ENCODE peak calls at places on chromosomes 16 and 17, in four cellular contexts. A is GM12878, E is HepG2, P is H1. D is an unnamed sample.

GRCh38 chr16:53282975-53283946 is 151.0 kb upstream of the RBL2 start:
- DNase-seq in A (peak; percentile 3), E (peak; percentile 55), P (no peak), D (peak; percentile 53)

GRCh38 chr17:60601443-60602384 is 1.7 kb downstream of the PPM1D start:
- DNase-seq in A (peak; percentile 40), E (peak; percentile 88), P (peak; percentile 63), D (peak; percentile 71)

GRCh38 chr17:35988164-35988563 is 1.6 kb upstream of the CCL14 start:
- DNase-seq in A (no peak), E (no peak), P (no peak), D (no peak)

GRCh38 chr17:8108972-8109668 is 9.2 kb downstream of the ALOXE3 start:
- DNase-seq in A (no peak), E (no peak), P (peak; percentile 54), D (no peak)

GRCh38 chr17:74437702-74438101 is 5.8 kb downstream of the GPRC5C start:
- DNase-seq in A (no peak), E (no peak), P (no peak), D (peak; percentile 46)

GRCh38 chr17:1532836-1533602 is 16.6 kb upstream of the INPP5K start:
- DNase-seq in A (no peak), E (no peak), P (peak; percentile 74), D (peak; percentile 44)

GRCh38 chr16:9119795-9120194 is 28.4 kb downstream of the HAPSTR1 start:
- DNase-seq in A (no peak), E (no peak), P (no peak), D (no peak)

GRCh38 chr16:85662036-85662812 is 26.5 kb downstream of the GINS2 start:
- DNase-seq in A (no peak), E (no peak), P (no peak), D (no peak)

GRCh38 chr16:16028311-16028999 is 79.0 kb downstream of the ABCC1 start:
- DNase-seq in A (no peak), E (no peak), P (no peak), D (no peak)

GRCh38 chr16:10153993-10154788 is 28.0 kb downstream of the GRIN2A start:
- DNase-seq in A (no peak), E (no peak), P (no peak), D (no peak)

GRCh38 chr17:60311186-60311585 is 80.7 kb downstream of the USP32 start:
- DNase-seq in A (no peak), E (no peak), P (no peak), D (no peak)

GRCh38 chr17:14699569-14700190 is 398.8 kb downstream of the HS3ST3B1 start:
- DNase-seq in A (no peak), E (peak; percentile 85), P (no peak), D (no peak)

GRCh38 chr16:83539736-83540490 is 267.9 kb upstream of the HSBP1 start:
- DNase-seq in A (no peak), E (no peak), P (no peak), D (no peak)

GRCh38 chr16:88705076-88705684 is 1.0 kb downstream of the RNF166 start:
- DNase-seq in A (no peak), E (no peak), P (no peak), D (no peak)

GRCh38 chr17:60169921-60170817 is 20.4 kb downstream of the CA4 start:
- DNase-seq in A (no peak), E (peak; percentile 35), P (no peak), D (no peak)

GRCh38 chr17:62627219-62627903 is at the start of gene MRC2:
- DNase-seq in A (no peak), E (no peak), P (peak; percentile 86), D (peak; percentile 69)

GRCh38 chr16:2147981-2148671 is at the start of gene RAB26:
- DNase-seq in A (no peak), E (peak; percentile 82), P (peak; percentile 90), D (peak; percentile 47)

GRCh38 chr17:59097876-59098275 is 8.8 kb downstream of the TRIM37 start:
- DNase-seq in A (no peak), E (no peak), P (no peak), D (no peak)

GRCh38 chr17:39755550-39756375 is 18.0 kb downstream of the GRB7 start:
- DNase-seq in A (peak; percentile 84), E (peak; percentile 23), P (no peak), D (no peak)

GRCh38 chr17:2176484-2177175 is 121.7 kb downstream of the HIC1 start:
- DNase-seq in A (no peak), E (no peak), P (no peak), D (no peak)

GRCh38 chr16:11066231-11066870 is 122.0 kb downstream of the CLEC16A start:
- DNase-seq in A (no peak), E (no peak), P (no peak), D (no peak)

GRCh38 chr16:50272687-50273381 is 6.5 kb downstream of the ADCY7 start:
- DNase-seq in A (no peak), E (no peak), P (no peak), D (no peak)

GRCh38 chr17:49830605-49831004 is 17.3 kb downstream of the TAC4 start:
- DNase-seq in A (no peak), E (no peak), P (no peak), D (no peak)

GRCh38 chr16:22250522-22250921 is 44.4 kb downstream of the EEF2K start:
- DNase-seq in A (no peak), E (no peak), P (no peak), D (no peak)

GRCh38 chr17:36107660-36108059 is 4.0 kb downstream of the CCL4 start:
- DNase-seq in A (no peak), E (no peak), P (no peak), D (no peak)

GRCh38 chr16:66511615-66512500 is 38.1 kb downstream of the TK2 start:
- DNase-seq in A (no peak), E (no peak), P (peak; percentile 64), D (no peak)

GRCh38 chr16:3347586-3347985 is 8.1 kb upstream of the OR2C1 start:
- DNase-seq in A (no peak), E (no peak), P (no peak), D (no peak)

GRCh38 chr16:3349175-3349574 is 6.5 kb upstream of the OR2C1 start:
- DNase-seq in A (no peak), E (no peak), P (no peak), D (no peak)

GRCh38 chr16:3346041-3346440 is 9.6 kb upstream of the OR2C1 start:
- DNase-seq in A (no peak), E (no peak), P (no peak), D (no peak)

DNA sequence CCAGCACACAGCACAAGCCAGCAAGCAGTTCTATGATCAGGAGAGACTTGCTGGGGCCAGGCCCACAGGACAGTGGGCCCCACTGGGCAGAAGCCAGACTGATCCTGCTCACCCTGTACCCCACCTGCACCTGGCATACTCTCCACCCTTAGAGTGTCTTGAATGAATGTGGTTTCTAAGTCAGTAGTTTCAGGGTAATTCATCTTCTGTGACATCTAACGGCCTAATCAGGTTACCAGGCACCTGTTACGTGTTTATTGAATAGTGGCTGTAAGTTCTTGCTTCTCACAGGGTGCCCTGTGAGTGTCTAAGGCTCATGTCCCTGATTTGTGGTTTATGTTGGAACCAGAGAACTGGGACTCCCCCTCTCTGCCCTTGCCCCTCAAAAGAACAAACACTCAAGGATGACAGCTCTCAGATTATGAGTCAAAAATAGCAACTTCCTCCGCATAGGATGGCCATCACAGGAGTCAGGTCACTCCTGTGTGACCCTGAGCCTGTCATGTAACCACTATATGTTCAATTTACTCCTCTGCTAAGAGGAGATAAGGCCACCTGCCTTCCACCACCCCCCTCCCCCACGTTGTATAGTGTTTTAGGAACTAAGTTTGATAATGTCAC is 7.0 kb upstream of the OR2C1 start:
- DNase-seq in A (peak; percentile 24), E (no peak), P (no peak), D (no peak)
- TF ChIP-seq SP1 in A (no peak), E (no peak), P (no peak), D (no peak)

GRCh38 chr17:76558210-76559095 is 18.6 kb downstream of the PRCD start:
- DNase-seq in A (no peak), E (no peak), P (no peak), D (no peak)
- TF ChIP-seq SUZ12 in A (no peak), E (no peak), P (no peak), D (no peak)

DNA sequence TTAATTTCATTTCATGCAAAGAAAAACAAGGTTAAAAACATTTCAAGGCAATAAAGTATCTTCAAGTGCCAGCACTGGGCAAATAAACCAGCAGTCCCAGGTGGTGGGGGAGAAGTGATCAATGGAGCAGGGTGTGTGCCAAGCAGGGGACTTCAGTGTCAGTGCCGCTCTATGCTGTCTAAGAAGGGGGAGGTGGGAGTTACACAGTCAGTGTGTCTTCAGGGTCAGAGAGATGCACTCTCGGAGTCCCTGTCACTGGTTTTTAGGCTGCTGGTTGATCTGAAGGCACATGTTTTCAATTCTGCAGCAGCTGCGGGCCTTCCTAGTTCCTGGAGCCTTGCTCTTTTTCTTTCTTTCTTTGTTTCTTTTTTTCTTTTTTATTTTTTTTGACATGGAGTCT is 57.2 kb upstream of the MGAT5B start:
- DNase-seq in A (no peak), E (no peak), P (no peak), D (no peak)
- TF ChIP-seq SP1 in A (no peak), E (no peak), P (no peak), D (no peak)

DNA sequence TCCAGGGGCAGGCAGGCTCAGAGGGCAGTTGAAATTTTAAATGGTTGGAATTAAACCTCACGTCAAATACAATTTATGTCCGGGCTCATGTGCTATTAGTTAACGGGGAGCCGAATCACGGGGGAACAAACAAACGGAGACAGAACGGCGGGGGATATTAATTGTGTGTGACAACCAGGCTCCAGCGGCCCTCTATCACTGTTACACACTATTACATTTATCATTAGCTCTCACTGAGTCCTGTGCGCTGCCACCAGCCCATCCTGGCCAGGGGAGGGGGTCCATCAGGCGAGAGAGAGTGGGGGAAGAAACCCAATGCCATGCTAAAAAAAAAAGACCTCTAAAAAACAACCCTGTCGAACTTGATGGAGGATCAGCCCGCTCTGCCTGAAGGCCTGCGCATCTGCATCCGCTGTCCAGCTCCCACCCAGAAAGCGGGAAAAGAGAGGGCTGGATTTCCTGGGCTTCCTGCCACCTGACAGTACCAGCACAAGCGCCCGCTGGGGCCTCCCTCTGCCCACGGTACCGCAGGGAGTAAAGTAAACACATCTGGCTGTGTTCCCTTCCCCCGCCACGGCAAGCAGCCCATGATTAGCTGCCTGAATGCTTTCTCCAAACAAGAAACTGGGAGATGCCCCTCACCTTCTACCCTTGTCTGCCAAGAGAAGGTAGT is 41.7 kb downstream of the PIPOX start:
- DNase-seq in A (no peak), E (no peak), P (no peak), D (peak; percentile 10)
- TF ChIP-seq SUZ12 in A (no peak), E (no peak), P (no peak), D (no peak)

DNA sequence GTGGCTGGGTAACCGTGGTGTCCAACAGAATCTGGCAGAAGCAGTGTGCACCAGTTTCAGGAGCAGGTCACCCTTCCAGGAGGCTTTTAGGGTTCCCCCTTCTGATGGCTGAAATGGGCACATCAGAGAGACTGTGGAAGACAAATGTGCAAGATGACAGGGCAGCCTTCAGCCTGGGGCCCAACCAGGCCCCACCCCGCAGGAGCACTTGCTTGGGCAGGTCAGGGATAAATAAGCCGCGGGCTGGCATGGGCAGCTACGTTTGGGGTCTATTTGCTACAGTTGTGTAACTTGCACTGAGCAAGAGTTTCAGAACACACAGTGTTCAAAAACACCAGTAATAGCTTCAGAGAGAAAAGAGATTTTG is 45.0 kb upstream of the BAHCC1 start:
- DNase-seq in A (no peak), E (no peak), P (no peak), D (no peak)
- TF ChIP-seq SP1 in A (no peak), E (no peak), P (no peak), D (no peak)

DNA sequence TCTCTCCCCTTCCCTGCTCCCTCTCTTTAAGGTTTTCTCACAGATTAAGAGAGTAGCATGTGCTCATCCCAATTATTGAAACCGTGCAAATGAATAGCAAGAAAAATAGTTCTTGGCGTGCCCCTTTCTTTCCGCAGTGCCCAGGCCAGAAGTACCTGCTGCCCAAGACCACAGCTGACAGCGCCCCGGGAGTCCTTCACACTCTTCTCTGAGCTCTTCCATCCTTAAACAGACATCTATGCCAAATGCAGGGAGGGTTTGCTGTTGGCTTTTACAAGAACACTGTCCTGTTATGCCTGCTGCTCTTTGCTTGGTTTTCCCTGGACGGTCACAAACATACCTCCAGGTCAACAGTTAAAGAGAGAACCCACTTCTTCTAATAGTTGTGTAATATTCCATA is 416.6 kb downstream of the WWOX start:
- DNase-seq in A (no peak), E (no peak), P (no peak), D (no peak)
- TF ChIP-seq SUZ12 in A (no peak), E (no peak), P (no peak), D (no peak)

D was measured in HEK293T.